ENCODE peak calls at places on chromosome 10, in eight cellular contexts. W, V, Z, D, R, X, N and H are unnamed samples.

GRCh38 chr10:125844673-125845300 is 21.4 kb downstream of the BCCIP start:
- DNase-seq in X (no peak), D (no peak), R (peak), V (no peak), N (no peak), Z (no peak), W (no peak), H (no peak)

GRCh38 chr10:72086466-72087391 is 1.6 kb downstream of the SPOCK2 start:
- DNase-seq in Z (peak), X (no peak), V (peak), W (peak), N (peak), R (peak), D (peak), H (no peak)

GRCh38 chr10:121952226-121952625 is 22.8 kb downstream of the NSMCE4A start:
- DNase-seq in Z (no peak), X (no peak), V (no peak), W (no peak), R (no peak), D (no peak), N (no peak), H (no peak)

GRCh38 chr10:127694580-127695193 is 42.3 kb upstream of the FOXI2 start:
- DNase-seq in N (no peak), W (no peak), D (peak), Z (no peak), R (peak), V (peak), X (peak), H (no peak)

GRCh38 chr10:24965051-24965450 is 12.6 kb upstream of the PRTFDC1 start:
- DNase-seq in D (no peak), X (no peak), V (no peak), R (no peak), Z (no peak), N (no peak), W (no peak), H (no peak)

GRCh38 chr10:27038168-27038567 is 62.1 kb downstream of the ANKRD26 start:
- DNase-seq in D (no peak), W (no peak), V (no peak), Z (no peak), N (no peak), R (no peak), X (no peak), H (no peak)

GRCh38 chr10:97229322-97229721 is 43.6 kb upstream of the SLIT1 start:
- DNase-seq in W (no peak), V (no peak), R (no peak), D (no peak), Z (no peak), N (no peak), X (no peak), H (no peak)

GRCh38 chr10:43292745-43293676 is 26.1 kb upstream of the RASGEF1A start:
- DNase-seq in N (peak), R (peak), W (peak), Z (no peak), D (no peak), X (peak), V (peak), H (peak)

GRCh38 chr10:30378607-30379006 is 29.5 kb upstream of the MTPAP start:
- DNase-seq in X (no peak), R (no peak), D (no peak), W (no peak), N (no peak), V (no peak), Z (no peak), H (no peak)

GRCh38 chr10:30374353-30374752 is 25.3 kb upstream of the MTPAP start:
- DNase-seq in D (no peak), X (peak), N (no peak), V (no peak), W (no peak), R (no peak), Z (no peak), H (no peak)

GRCh38 chr10:30371954-30372353 is 22.9 kb upstream of the MTPAP start:
- DNase-seq in D (no peak), X (no peak), Z (no peak), N (no peak), W (no peak), R (no peak), V (no peak), H (no peak)

GRCh38 chr10:30368065-30368718 is 19.1 kb upstream of the MTPAP start:
- DNase-seq in W (no peak), Z (no peak), D (no peak), R (peak), N (peak), V (no peak), X (no peak), H (no peak)

DNA sequence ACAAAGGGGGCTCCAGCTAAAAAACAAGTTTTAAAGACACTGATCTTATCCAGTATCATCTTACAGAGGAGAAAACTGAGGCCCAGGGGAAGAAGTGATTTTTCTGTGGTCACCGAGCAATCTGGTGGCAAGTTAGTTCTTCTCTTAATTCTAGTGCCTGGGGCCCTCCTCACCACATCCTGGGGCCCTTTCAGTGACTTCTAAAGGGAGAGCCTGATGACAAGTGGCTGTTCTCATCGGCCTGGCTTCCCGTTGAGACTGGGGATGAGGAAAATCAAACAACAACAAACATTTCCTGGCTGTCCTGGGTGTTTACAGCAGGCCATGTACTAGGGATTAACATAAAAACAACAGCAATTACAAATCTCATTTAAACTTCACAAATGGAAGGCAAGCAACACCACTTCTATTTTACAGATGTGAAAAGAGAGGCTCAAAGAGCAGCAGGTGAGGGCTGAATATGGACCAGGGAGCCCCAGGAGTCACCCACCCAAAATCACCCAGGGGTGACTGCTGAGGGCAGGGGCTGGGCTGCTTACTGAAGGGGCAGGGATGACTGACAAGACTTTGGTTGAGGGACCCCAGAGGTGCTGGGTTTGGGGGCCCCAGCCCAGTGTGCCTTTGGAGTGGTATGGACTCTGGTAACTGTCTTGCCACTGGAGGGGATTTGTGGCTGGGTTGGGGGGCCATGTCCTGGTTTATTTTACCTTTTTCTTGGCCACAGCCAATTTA is 24.7 kb upstream of the MTPAP start:
- DNase-seq in X (no peak), W (no peak), V (no peak), N (no peak), Z (no peak), R (no peak), D (no peak), H (no peak)
- H3K27ac ChIP-seq in X (no peak), W (no peak), V (no peak), N (no peak), Z (no peak), R (no peak), D (no peak), H (no peak)

GRCh38 chr10:22365644-22366565 is 20.6 kb downstream of the SPAG6 start:
- DNase-seq in R (no peak), N (no peak), W (no peak), V (no peak), D (no peak), X (no peak), Z (no peak), H (no peak)

GRCh38 chr10:22366771-22367170 is 21.5 kb downstream of the SPAG6 start:
- DNase-seq in Z (no peak), V (no peak), N (no peak), W (no peak), D (no peak), X (no peak), R (no peak), H (no peak)

GRCh38 chr10:22363305-22363704 is 18.0 kb downstream of the SPAG6 start:
- DNase-seq in V (no peak), Z (no peak), N (no peak), R (no peak), W (no peak), D (no peak), X (no peak), H (no peak)

GRCh38 chr10:22365233-22365632 is 19.9 kb downstream of the SPAG6 start:
- DNase-seq in D (no peak), R (no peak), V (no peak), N (no peak), W (no peak), X (no peak), Z (no peak), H (no peak)

DNA sequence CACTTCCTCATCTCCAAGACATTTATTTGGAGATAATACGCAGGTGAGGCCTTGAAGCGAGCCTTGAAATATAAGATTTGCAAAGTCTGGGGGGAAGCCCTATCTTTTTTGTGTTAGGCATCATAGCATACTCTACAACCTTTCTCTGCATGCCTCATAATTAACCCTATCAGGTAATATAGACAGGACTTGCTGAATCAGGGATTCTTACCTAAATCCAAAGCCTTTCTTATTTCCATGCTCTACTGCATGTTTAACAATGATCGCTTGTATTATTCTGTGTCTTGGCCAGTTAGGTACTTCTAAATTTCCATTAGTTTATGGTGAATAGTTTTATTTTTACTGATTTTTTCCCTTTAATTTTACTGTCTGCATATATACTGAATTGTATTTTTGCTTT is 19.1 kb downstream of the SPAG6 start:
- DNase-seq in D (no peak), N (no peak), R (no peak), W (no peak), V (no peak), X (no peak), Z (no peak), H (no peak)
- TF ChIP-seq POLR2A in D (no peak), N (no peak), R (no peak), W (no peak), V (no peak), X (no peak), Z (no peak), H (no peak)

DNA sequence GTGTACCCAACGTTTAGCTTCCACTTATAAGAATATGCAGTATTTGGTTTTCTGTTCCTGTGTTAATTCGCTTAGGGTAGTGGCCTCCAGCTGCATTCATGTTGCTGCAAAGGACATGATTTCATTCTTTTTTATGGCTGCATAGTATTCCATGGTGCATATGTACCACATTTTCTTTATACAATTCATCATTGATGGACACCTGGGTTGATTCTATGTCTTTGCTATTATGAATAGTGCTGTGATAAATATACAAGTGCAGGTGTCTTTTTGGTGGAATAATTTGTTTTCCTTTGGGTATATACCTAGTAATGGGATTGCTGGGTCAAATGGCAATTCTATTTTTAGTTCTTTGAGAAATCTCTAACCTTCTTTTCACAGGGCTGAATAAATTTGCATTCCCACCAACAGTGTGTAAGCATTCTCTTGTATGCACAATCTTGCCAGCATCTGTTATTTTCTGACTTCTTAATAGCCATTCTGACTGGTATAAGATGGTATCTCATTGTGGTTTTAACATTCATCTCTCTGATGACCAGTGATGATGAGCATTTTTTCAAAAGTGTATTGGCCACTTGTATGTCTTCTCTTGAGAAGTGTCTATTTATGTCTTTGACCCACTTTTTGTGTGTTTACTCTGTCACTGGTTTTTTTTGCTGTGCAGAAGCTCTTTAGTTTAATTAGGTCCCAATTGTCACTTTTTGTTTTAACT is 72.5 kb upstream of the CC2D2B start:
- DNase-seq in R (no peak), V (no peak), Z (no peak), N (no peak), X (no peak), W (no peak), D (no peak), H (no peak)
- TF ChIP-seq CTCF in R (no peak), V (no peak), Z (no peak), N (no peak), X (no peak), W (no peak), D (no peak), H (no peak)

GRCh38 chr10:79009144-79009543 is 59.6 kb upstream of the ZMIZ1 start:
- DNase-seq in N (no peak), W (no peak), Z (no peak), D (no peak), X (no peak), R (no peak), V (no peak), H (no peak)

GRCh38 chr10:79005126-79005820 is 63.5 kb upstream of the ZMIZ1 start:
- DNase-seq in D (no peak), X (no peak), R (no peak), W (no peak), V (no peak), Z (no peak), N (no peak), H (no peak)

GRCh38 chr10:79007843-79008319 is 60.9 kb upstream of the ZMIZ1 start:
- DNase-seq in X (no peak), D (no peak), R (peak), V (no peak), W (no peak), N (peak), Z (no peak), H (no peak)

GRCh38 chr10:79004311-79004710 is 64.5 kb upstream of the ZMIZ1 start:
- DNase-seq in N (no peak), R (no peak), D (no peak), Z (no peak), W (no peak), X (no peak), V (no peak), H (no peak)

GRCh38 chr10:79007037-79007842 is 61.5 kb upstream of the ZMIZ1 start:
- DNase-seq in Z (no peak), R (no peak), D (no peak), V (no peak), X (no peak), N (peak), W (no peak), H (no peak)
- H3K27ac ChIP-seq in Z (no peak), R (no peak), D (no peak), V (no peak), X (no peak), N (no peak), W (no peak), H (no peak)

GRCh38 chr10:63466168-63466935 is 575 bp upstream of the JMJD1C start:
- DNase-seq in X (peak), V (peak), N (peak), D (no peak), Z (peak), R (peak), W (peak), H (peak)
- TF ChIP-seq POLR2A in X (no peak), V (no peak), N (no peak), D (no peak), Z (no peak), R (no peak), W (no peak), H (no peak)